ENCODE peak calls at places on chromosomes 5 and 9, in six cellular contexts. V is stimulated activated CD8-positive, alpha-beta memory T cell treated with anti-CD3 and anti-CD28 coated beads, Interleukin-4, amount 100 ng/mL, for 1 hour; G is cardiac fibroblast; Q is SW 1271; L is Ammon's horn; K is AG08396. D is an unnamed sample.
A peak's percentile ranks its signal among the peaks of the same experiment; 100 is the strongest.

GRCh38 chr5:9892696-9893095 is 262.5 kb upstream of the TAS2R1 start:
- DNase-seq in L (no peak), V (no peak), K (no peak), Q (no peak), G (no peak), D (no peak)

GRCh38 chr5:109049565-109049964 is 301.9 kb downstream of the FER start:
- DNase-seq in G (no peak), K (no peak), Q (no peak), L (no peak), V (no peak), D (no peak)

GRCh38 chr5:171577940-171578856 is 158.8 kb downstream of the FGF18 start:
- DNase-seq in V (no peak), Q (no peak), L (no peak), K (no peak), G (peak; percentile 26), D (no peak)

GRCh38 chr5:177378884-177379883 is 5.0 kb upstream of the SLC34A1 start:
- DNase-seq in V (no peak), K (peak; percentile 78), G (peak; percentile 55), Q (peak; percentile 23), L (no peak), D (no peak)

GRCh38 chr5:138458353-138458752 is 6.9 kb upstream of the EGR1 start:
- DNase-seq in K (no peak), Q (no peak), V (no peak), G (peak; percentile 62), L (peak; percentile 55), D (no peak)

GRCh38 chr5:154740483-154740882 is 14.7 kb upstream of the LARP1 start:
- DNase-seq in K (peak; percentile 78), V (no peak), G (peak; percentile 90), Q (no peak), L (peak; percentile 59), D (no peak)

GRCh38 chr5:77129386-77129785 is 42.3 kb upstream of the ZBED3 start:
- DNase-seq in K (no peak), Q (no peak), V (no peak), G (peak; percentile 29), L (peak; percentile 53), D (no peak)

GRCh38 chr9:92385474-92385873 is 18.9 kb downstream of the OGN start:
- DNase-seq in K (no peak), L (no peak), V (no peak), Q (no peak), G (no peak), D (no peak)

GRCh38 chr5:38994329-38994927 is 79.8 kb downstream of the RICTOR start:
- DNase-seq in G (peak; percentile 85), Q (peak; percentile 18), K (peak; percentile 25), V (no peak), L (peak; percentile 64), D (peak; percentile 15)

D was measured in GM12864.